ENCODE peak calls at places on chromosomes 4 and X, in seven cellular contexts. F is fibroblast of mammary gland, V is K562, O is AG04449, C is ovary, R is GM23338, Z is endodermal cell. H is an unnamed sample.
A peak's percentile ranks its signal among the peaks of the same experiment; 100 is the strongest.

GRCh38 chr4:88697588-88698329 is at the start of gene NAP1L5:
- DNase-seq in C (peak; percentile 76), O (no peak), V (peak; percentile 74), Z (peak; percentile 75), R (peak; percentile 58), F (peak; percentile 83), H (peak; percentile 82)

GRCh38 chr4:1323635-1324442 is 23.2 kb upstream of the UVSSA start:
- DNase-seq in O (peak; percentile 80), C (no peak), V (no peak), Z (no peak), R (no peak), F (peak; percentile 100), H (peak; percentile 73)

GRCh38 chrX:119870626-119871131 is 854 bp downstream of the RNF113A start:
- DNase-seq in R (peak; percentile 27), Z (peak; percentile 55), O (no peak), V (peak; percentile 52), C (no peak), F (no peak), H (no peak)

GRCh38 chr4:148052448-148052847 is 320.6 kb downstream of the ARHGAP10 start:
- DNase-seq in Z (no peak), V (no peak), O (no peak), C (no peak), R (no peak), F (no peak), H (peak; percentile 35)

GRCh38 chrX:47145408-47146120 is 543 bp downstream of the RBM10 start:
- DNase-seq in Z (no peak), C (no peak), V (peak; percentile 13), O (no peak), F (no peak), R (no peak), H (no peak)

GRCh38 chrX:47384502-47384901 is 14.1 kb downstream of the ZNF157 start:
- DNase-seq in V (peak; percentile 75), R (peak; percentile 85), F (peak; percentile 64), O (no peak), Z (peak; percentile 83), C (peak; percentile 49), H (peak; percentile 72)

GRCh38 chr4:165751882-165752281 is 121.2 kb upstream of the TLL1 start:
- DNase-seq in V (no peak), Z (no peak), C (no peak), R (no peak), F (no peak), O (no peak), H (no peak)

GRCh38 chrX:40845331-40845911 is 110.1 kb upstream of the MED14 start:
- DNase-seq in R (peak; percentile 85), F (peak; percentile 91), O (peak; percentile 76), Z (peak; percentile 75), V (no peak), C (peak; percentile 40), H (peak; percentile 94)

GRCh38 chr4:88478247-88478646 is 21.3 kb downstream of the HERC5 start:
- DNase-seq in V (no peak), R (no peak), Z (no peak), C (no peak), O (no peak), F (no peak), H (no peak)

GRCh38 chr4:139655116-139655515 is 10.5 kb upstream of the MGST2 start:
- DNase-seq in F (peak; percentile 62), R (no peak), V (peak; percentile 32), Z (no peak), O (no peak), C (no peak), H (peak; percentile 82)

GRCh38 chr4:78222575-78223186 is 165.6 kb downstream of the FRAS1 start:
- DNase-seq in F (no peak), V (no peak), C (no peak), O (no peak), R (peak; percentile 62), Z (peak; percentile 58), H (no peak)

GRCh38 chr4:122666527-122667245 is 45.8 kb upstream of the IL21 start:
- DNase-seq in O (peak; percentile 89), F (peak; percentile 96), C (no peak), R (no peak), Z (no peak), V (no peak), H (peak; percentile 93)

GRCh38 chrX:24081661-24082154 is 27.0 kb downstream of the EIF2S3 start:
- DNase-seq in V (peak; percentile 86), R (peak; percentile 57), C (peak; percentile 55), F (peak; percentile 70), Z (peak; percentile 92), O (no peak), H (peak; percentile 69)

GRCh38 chrX:132775230-132775823 is 183.1 kb downstream of the HS6ST2 start:
- DNase-seq in R (no peak), Z (no peak), F (no peak), O (no peak), C (no peak), V (no peak), H (no peak)

GRCh38 chr4:188403272-188403671 is 264.0 kb downstream of the TRIML1 start:
- DNase-seq in R (peak; percentile 63), F (peak; percentile 37), C (no peak), Z (peak; percentile 76), O (no peak), V (peak; percentile 2), H (no peak)

GRCh38 chrX:24646745-24647182 is 383 bp downstream of the PCYT1B start:
- DNase-seq in V (no peak), Z (no peak), R (peak; percentile 70), F (peak; percentile 5), O (no peak), C (no peak), H (no peak)

GRCh38 chr4:59060002-59060846 is 1950.0 kb upstream of the IGFBP7 start:
- DNase-seq in C (no peak), V (no peak), Z (no peak), O (no peak), F (no peak), R (no peak), H (no peak)

GRCh38 chr4:56215138-56215793 is 172.0 kb downstream of the AASDH start:
- DNase-seq in C (no peak), F (peak; percentile 19), R (no peak), O (no peak), V (no peak), Z (no peak), H (peak; percentile 31)

GRCh38 chrX:133649659-133650058 is 234.4 kb upstream of the GPC4 start:
- DNase-seq in Z (peak; percentile 87), C (no peak), O (no peak), R (peak; percentile 79), V (no peak), F (no peak), H (no peak)

GRCh38 chr4:70365479-70365878 is 4.9 kb downstream of the SMR3A start:
- DNase-seq in F (no peak), O (no peak), V (no peak), Z (no peak), C (no peak), R (no peak), H (no peak)

GRCh38 chr4:102250341-102250740 is 94.9 kb downstream of the SLC39A8 start:
- DNase-seq in C (no peak), V (no peak), Z (no peak), R (no peak), F (no peak), O (no peak), H (no peak)

GRCh38 chr4:7157666-7158065 is 34.7 kb upstream of the SORCS2 start:
- DNase-seq in C (no peak), F (no peak), R (no peak), V (no peak), Z (peak; percentile 42), O (no peak), H (no peak)

GRCh38 chr4:88706574-88706973 is 8.9 kb upstream of the NAP1L5 start:
- DNase-seq in V (peak; percentile 30), C (peak; percentile 35), R (peak; percentile 70), O (no peak), F (peak; percentile 76), Z (peak; percentile 62), H (peak; percentile 80)

GRCh38 chr4:152408514-152409327 is 127.2 kb downstream of the FBXW7 start:
- DNase-seq in F (peak; percentile 54), Z (no peak), C (no peak), R (peak; percentile 83), V (peak; percentile 28), O (no peak), H (peak; percentile 48)

GRCh38 chr4:78014889-78015886 is 41.9 kb upstream of the FRAS1 start:
- DNase-seq in R (no peak), O (no peak), C (no peak), F (no peak), V (no peak), Z (no peak), H (no peak)

GRCh38 chr4:39555472-39555871 is 28.2 kb upstream of the UGDH start:
- DNase-seq in C (no peak), O (no peak), R (no peak), F (no peak), Z (no peak), V (no peak), H (no peak)

GRCh38 chr4:173518419-173519102 is 11.5 kb downstream of the HAND2 start:
- DNase-seq in C (no peak), R (peak; percentile 61), V (no peak), O (no peak), F (no peak), Z (peak; percentile 74), H (peak; percentile 55)

GRCh38 chr4:152259866-152260265 is 276.0 kb downstream of the FBXW7 start:
- DNase-seq in R (no peak), Z (no peak), C (no peak), F (peak; percentile 87), O (no peak), V (no peak), H (peak; percentile 20)

GRCh38 chrX:14919421-14919820 is 46.2 kb downstream of the MOSPD2 start:
- DNase-seq in C (no peak), V (no peak), Z (no peak), R (no peak), O (no peak), F (no peak), H (no peak)

GRCh38 chr4:144562019-144562740 is 83.8 kb upstream of the HHIP start:
- DNase-seq in F (peak; percentile 23), C (no peak), Z (peak; percentile 75), V (no peak), O (no peak), R (peak; percentile 59), H (peak; percentile 20)
- TF ChIP-seq CTCF in F (no peak), C (no peak), Z (peak; percentile 57), V (no peak), O (no peak), R (peak; percentile 25), H (no peak)

DNA sequence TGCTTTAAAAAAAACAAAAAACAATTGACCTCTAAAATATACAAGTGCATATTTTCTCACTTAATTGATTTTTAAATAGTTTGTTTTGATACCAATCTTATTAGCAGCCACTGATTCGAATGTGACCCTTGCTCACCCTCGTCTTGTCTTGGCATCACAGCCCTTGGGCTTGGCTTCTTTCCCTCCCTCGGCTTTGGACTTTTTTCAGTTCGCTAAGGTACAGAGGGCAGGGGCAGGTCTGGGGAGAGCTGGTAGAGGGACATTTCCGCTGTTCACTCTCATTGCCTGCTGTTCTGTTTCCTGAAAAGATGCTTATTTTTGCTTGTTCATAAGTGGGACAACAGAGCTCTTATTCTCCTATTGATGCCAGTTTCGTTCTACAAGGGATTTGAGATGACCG is 88.5 kb upstream of the RPS6KA3 start:
- DNase-seq in C (no peak), R (no peak), V (no peak), F (no peak), O (no peak), Z (no peak), H (no peak)
- H3K4me3 ChIP-seq in C (no peak overlapping the region), R (no peak overlapping the region), V (no peak overlapping the region), F (no peak overlapping the region), O (no peak overlapping the region), Z (no peak overlapping the region), H (no peak overlapping the region)

GRCh38 chrX:15930585-15930984 is 76.0 kb upstream of the AP1S2 start:
- DNase-seq in R (peak; percentile 64), F (peak; percentile 58), O (no peak), V (peak; percentile 17), Z (no peak), C (no peak), H (peak; percentile 63)
- TF ChIP-seq CTCF in R (peak; percentile 49), F (peak; percentile 36), O (peak; percentile 17), V (no peak), Z (peak; percentile 78), C (no peak), H (peak; percentile 36)

GRCh38 chr4:150619032-150619431 is 37.1 kb downstream of the MAB21L2 start:
- DNase-seq in V (no peak), Z (no peak), R (no peak), F (peak; percentile 12), C (no peak), O (no peak), H (peak; percentile 6)
- H3K4me3 ChIP-seq in V (no peak overlapping the region), Z (no peak overlapping the region), R (no peak overlapping the region), F (no peak overlapping the region), C (no peak overlapping the region), O (no peak overlapping the region), H (no peak overlapping the region)

H was measured in fibroblast of pulmonary artery.